ENCODE peak calls at places on chromosomes 2 and 18, in seven cellular contexts. One of them, this sample, is unnamed.

GRCh38 chr2:155708052-155708451 is 624.5 kb downstream of the NR4A2 start:
- DNase-seq in stomach: no peak
- DNase-seq in transverse colon: no peak
- DNase-seq in GM12878: no peak
- DNase-seq in spleen: no peak
- DNase-seq in HCT116: peak
- DNase-seq in suprapubic skin: no peak
- DNase-seq in this sample: no peak

GRCh38 chr2:73266061-73266891 is 18.0 kb downstream of the FBXO41 start:
- DNase-seq in stomach: no peak
- DNase-seq in spleen: no peak
- DNase-seq in HCT116: no peak
- DNase-seq in GM12878: no peak
- DNase-seq in suprapubic skin: peak
- DNase-seq in transverse colon: no peak
- DNase-seq in this sample: no peak

GRCh38 chr18:24979223-24979622 is 372.7 kb downstream of the ZNF521 start:
- DNase-seq in transverse colon: no peak
- DNase-seq in suprapubic skin: no peak
- DNase-seq in stomach: no peak
- DNase-seq in GM12878: no peak
- DNase-seq in spleen: no peak
- DNase-seq in HCT116: no peak
- DNase-seq in this sample: no peak

GRCh38 chr2:240711701-240712100 is 20.0 kb downstream of the AQP12A start:
- DNase-seq in suprapubic skin: no peak
- DNase-seq in GM12878: no peak
- DNase-seq in HCT116: no peak
- DNase-seq in stomach: no peak
- DNase-seq in transverse colon: no peak
- DNase-seq in spleen: peak
- DNase-seq in this sample: no peak

GRCh38 chr2:222709191-222709891 is 37.9 kb downstream of the MOGAT1 start:
- DNase-seq in HCT116: peak
- DNase-seq in spleen: no peak
- DNase-seq in stomach: peak
- DNase-seq in transverse colon: peak
- DNase-seq in suprapubic skin: peak
- DNase-seq in GM12878: no peak
- DNase-seq in this sample: no peak

GRCh38 chr2:112343827-112344585 is 68.6 kb downstream of the ZC3H6 start:
- DNase-seq in suprapubic skin: no peak
- DNase-seq in GM12878: no peak
- DNase-seq in stomach: no peak
- DNase-seq in HCT116: no peak
- DNase-seq in transverse colon: no peak
- DNase-seq in spleen: no peak
- DNase-seq in this sample: no peak

GRCh38 chr2:218074031-218074430 is 5.0 kb downstream of the RUFY4 start:
- DNase-seq in spleen: peak
- DNase-seq in suprapubic skin: no peak
- DNase-seq in transverse colon: peak
- DNase-seq in stomach: peak
- DNase-seq in HCT116: peak
- DNase-seq in GM12878: no peak
- DNase-seq in this sample: no peak

GRCh38 chr2:180110469-180110868 is 103.4 kb upstream of the CWC22 start:
- DNase-seq in suprapubic skin: no peak
- DNase-seq in GM12878: no peak
- DNase-seq in transverse colon: no peak
- DNase-seq in spleen: no peak
- DNase-seq in stomach: no peak
- DNase-seq in HCT116: no peak
- DNase-seq in this sample: no peak

GRCh38 chr18:74906189-74906588 is 302.8 kb downstream of the PTGR3 start:
- DNase-seq in GM12878: no peak
- DNase-seq in spleen: no peak
- DNase-seq in suprapubic skin: no peak
- DNase-seq in HCT116: no peak
- DNase-seq in transverse colon: peak
- DNase-seq in stomach: no peak
- DNase-seq in this sample: no peak

GRCh38 chr18:79922971-79923411 is 28.5 kb downstream of the SLC66A2 start:
- DNase-seq in HCT116: no peak
- DNase-seq in suprapubic skin: peak
- DNase-seq in transverse colon: peak
- DNase-seq in spleen: peak
- DNase-seq in stomach: peak
- DNase-seq in GM12878: no peak
- DNase-seq in this sample: no peak

GRCh38 chr2:85956647-85957039 is 67.9 kb upstream of the ST3GAL5 start:
- DNase-seq in GM12878: no peak
- DNase-seq in transverse colon: no peak
- DNase-seq in stomach: no peak
- DNase-seq in suprapubic skin: no peak
- DNase-seq in spleen: no peak
- DNase-seq in HCT116: no peak
- DNase-seq in this sample: no peak

GRCh38 chr2:159903404-159904126 is 105.6 kb upstream of the CD302 start:
- DNase-seq in suprapubic skin: no peak
- DNase-seq in HCT116: no peak
- DNase-seq in spleen: peak
- DNase-seq in GM12878: no peak
- DNase-seq in transverse colon: peak
- DNase-seq in stomach: peak
- DNase-seq in this sample: no peak

DNA sequence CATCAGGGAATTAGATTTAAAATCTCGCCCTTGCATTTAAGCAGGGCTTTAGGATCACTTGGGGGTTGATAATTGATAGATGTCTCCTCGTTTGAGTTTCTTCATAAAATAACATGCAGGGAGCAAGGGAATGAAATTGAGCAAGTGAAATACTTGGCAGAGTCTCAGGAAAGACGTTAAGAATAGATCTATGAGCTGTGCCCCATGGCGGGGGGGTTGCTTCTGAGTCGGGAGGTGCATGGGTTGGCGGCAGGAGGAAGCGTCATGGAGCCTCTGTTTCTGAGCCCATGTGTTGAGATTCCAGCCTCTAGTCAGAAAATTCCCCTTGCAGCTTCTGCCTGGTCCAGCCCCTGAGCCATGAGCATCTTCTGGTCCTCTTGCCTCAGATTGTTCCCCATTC is 82.0 kb downstream of the APOB start:
- DNase-seq in GM12878: no peak
- DNase-seq in HCT116: no peak
- DNase-seq in suprapubic skin: no peak
- DNase-seq in spleen: no peak
- DNase-seq in stomach: no peak
- DNase-seq in transverse colon: no peak
- DNase-seq in this sample: no peak
- TF ChIP-seq POLR2AphosphoS5 in GM12878: no peak
- TF ChIP-seq POLR2AphosphoS5 in HCT116: no peak
- TF ChIP-seq POLR2AphosphoS5 in suprapubic skin: no peak
- TF ChIP-seq POLR2AphosphoS5 in spleen: no peak
- TF ChIP-seq POLR2AphosphoS5 in stomach: no peak
- TF ChIP-seq POLR2AphosphoS5 in transverse colon: no peak
- TF ChIP-seq POLR2AphosphoS5 in this sample: no peak

GRCh38 chr2:122710049-122710448 is 954.6 kb downstream of the TSN start:
- DNase-seq in HCT116: no peak
- DNase-seq in transverse colon: no peak
- DNase-seq in GM12878: no peak
- DNase-seq in spleen: no peak
- DNase-seq in stomach: no peak
- DNase-seq in suprapubic skin: no peak
- DNase-seq in this sample: no peak

GRCh38 chr2:122706757-122707223 is 951.3 kb downstream of the TSN start:
- DNase-seq in HCT116: no peak
- DNase-seq in spleen: no peak
- DNase-seq in stomach: no peak
- DNase-seq in transverse colon: no peak
- DNase-seq in suprapubic skin: no peak
- DNase-seq in GM12878: no peak
- DNase-seq in this sample: no peak

GRCh38 chr2:122704109-122704563 is 948.7 kb downstream of the TSN start:
- DNase-seq in transverse colon: no peak
- DNase-seq in stomach: no peak
- DNase-seq in HCT116: no peak
- DNase-seq in suprapubic skin: no peak
- DNase-seq in spleen: no peak
- DNase-seq in GM12878: peak
- DNase-seq in this sample: no peak

GRCh38 chr2:122705751-122706150 is 950.3 kb downstream of the TSN start:
- DNase-seq in transverse colon: no peak
- DNase-seq in GM12878: no peak
- DNase-seq in stomach: no peak
- DNase-seq in spleen: no peak
- DNase-seq in suprapubic skin: no peak
- DNase-seq in HCT116: no peak
- DNase-seq in this sample: no peak

DNA sequence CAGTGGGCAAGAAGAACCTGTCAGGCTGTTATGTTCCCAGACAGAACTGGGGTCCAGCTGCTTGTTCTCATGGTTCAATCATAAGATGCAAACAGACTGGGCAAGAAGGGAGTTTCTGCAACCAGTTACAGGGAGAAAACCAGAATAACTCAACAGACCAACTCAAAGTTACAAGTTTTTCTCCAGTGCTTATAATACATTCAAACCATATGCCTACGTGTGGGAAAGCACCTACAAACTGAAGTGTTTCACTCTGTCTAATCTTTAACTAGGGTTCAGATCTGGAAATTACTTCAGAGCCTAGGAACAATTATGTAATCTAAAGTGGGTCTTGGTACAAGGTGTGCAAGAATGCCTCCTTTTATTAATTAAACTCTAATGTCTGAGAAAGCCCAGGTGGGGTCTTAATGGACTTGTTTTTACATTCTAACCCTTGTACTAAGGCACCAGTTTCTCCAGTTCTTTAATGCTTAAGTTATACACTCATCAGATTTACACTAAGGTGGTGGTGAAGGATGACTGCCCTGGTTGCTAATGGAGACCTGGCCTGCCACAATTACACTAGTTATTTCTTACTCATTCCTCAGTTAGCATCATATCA is 951.9 kb downstream of the TSN start:
- DNase-seq in transverse colon: no peak
- DNase-seq in spleen: no peak
- DNase-seq in stomach: no peak
- DNase-seq in GM12878: peak
- DNase-seq in suprapubic skin: no peak
- DNase-seq in HCT116: no peak
- DNase-seq in this sample: no peak
- H3K4me3 ChIP-seq in transverse colon: no peak
- H3K4me3 ChIP-seq in spleen: no peak
- H3K4me3 ChIP-seq in stomach: no peak
- H3K4me3 ChIP-seq in GM12878: no peak
- H3K4me3 ChIP-seq in suprapubic skin: no peak
- H3K4me3 ChIP-seq in HCT116: no peak
- H3K4me3 ChIP-seq in this sample: no peak

GRCh38 chr2:28282861-28283646 is 109.6 kb upstream of the FOSL2 start:
- DNase-seq in HCT116: no peak
- DNase-seq in spleen: no peak
- DNase-seq in GM12878: no peak
- DNase-seq in stomach: no peak
- DNase-seq in suprapubic skin: no peak
- DNase-seq in transverse colon: no peak
- DNase-seq in this sample: no peak

GRCh38 chr2:28288620-28289019 is 104.0 kb upstream of the FOSL2 start:
- DNase-seq in spleen: no peak
- DNase-seq in suprapubic skin: no peak
- DNase-seq in HCT116: no peak
- DNase-seq in stomach: no peak
- DNase-seq in transverse colon: no peak
- DNase-seq in GM12878: no peak
- DNase-seq in this sample: no peak

GRCh38 chr2:28287261-28287915 is 105.3 kb upstream of the FOSL2 start:
- DNase-seq in HCT116: no peak
- DNase-seq in suprapubic skin: no peak
- DNase-seq in stomach: no peak
- DNase-seq in transverse colon: no peak
- DNase-seq in GM12878: no peak
- DNase-seq in spleen: no peak
- DNase-seq in this sample: no peak

GRCh38 chr2:28283861-28284260 is 108.8 kb upstream of the FOSL2 start:
- DNase-seq in HCT116: no peak
- DNase-seq in spleen: no peak
- DNase-seq in transverse colon: no peak
- DNase-seq in stomach: no peak
- DNase-seq in suprapubic skin: no peak
- DNase-seq in GM12878: no peak
- DNase-seq in this sample: no peak

DNA sequence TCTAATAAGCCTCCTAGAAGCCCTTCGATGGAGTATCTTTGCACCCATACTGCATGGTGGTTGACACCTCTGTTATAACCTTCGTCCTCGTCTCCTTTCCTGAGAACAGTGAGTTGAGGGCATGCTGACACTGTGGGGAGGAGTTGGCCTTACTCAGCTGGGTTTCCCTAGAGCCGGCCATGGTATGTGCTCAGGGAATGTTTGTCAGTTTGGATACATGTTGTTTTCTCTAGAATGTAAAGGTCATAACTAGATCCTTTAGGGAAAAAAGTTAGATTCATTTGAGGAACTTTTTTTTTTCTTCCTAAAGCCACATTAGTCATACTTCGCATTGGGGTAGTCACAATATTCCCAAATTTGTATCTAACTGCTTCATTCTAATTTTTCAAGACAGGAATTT is 106.0 kb upstream of the FOSL2 start:
- DNase-seq in HCT116: no peak
- DNase-seq in suprapubic skin: no peak
- DNase-seq in stomach: no peak
- DNase-seq in GM12878: no peak
- DNase-seq in spleen: no peak
- DNase-seq in transverse colon: no peak
- DNase-seq in this sample: no peak
- TF ChIP-seq POLR2AphosphoS5 in HCT116: no peak
- TF ChIP-seq POLR2AphosphoS5 in suprapubic skin: no peak
- TF ChIP-seq POLR2AphosphoS5 in stomach: no peak
- TF ChIP-seq POLR2AphosphoS5 in GM12878: no peak
- TF ChIP-seq POLR2AphosphoS5 in spleen: no peak
- TF ChIP-seq POLR2AphosphoS5 in transverse colon: no peak
- TF ChIP-seq POLR2AphosphoS5 in this sample: no peak

GRCh38 chr18:48940854-48941531 is 9.8 kb downstream of the SMAD7 start:
- DNase-seq in stomach: no peak
- DNase-seq in spleen: peak
- DNase-seq in transverse colon: peak
- DNase-seq in GM12878: peak
- DNase-seq in HCT116: no peak
- DNase-seq in suprapubic skin: no peak
- DNase-seq in this sample: no peak
- H3K4me3 ChIP-seq in stomach: no peak
- H3K4me3 ChIP-seq in spleen: no peak
- H3K4me3 ChIP-seq in transverse colon: no peak
- H3K4me3 ChIP-seq in GM12878: peak
- H3K4me3 ChIP-seq in HCT116: no peak
- H3K4me3 ChIP-seq in suprapubic skin: no peak
- H3K4me3 ChIP-seq in this sample: no peak

DNA sequence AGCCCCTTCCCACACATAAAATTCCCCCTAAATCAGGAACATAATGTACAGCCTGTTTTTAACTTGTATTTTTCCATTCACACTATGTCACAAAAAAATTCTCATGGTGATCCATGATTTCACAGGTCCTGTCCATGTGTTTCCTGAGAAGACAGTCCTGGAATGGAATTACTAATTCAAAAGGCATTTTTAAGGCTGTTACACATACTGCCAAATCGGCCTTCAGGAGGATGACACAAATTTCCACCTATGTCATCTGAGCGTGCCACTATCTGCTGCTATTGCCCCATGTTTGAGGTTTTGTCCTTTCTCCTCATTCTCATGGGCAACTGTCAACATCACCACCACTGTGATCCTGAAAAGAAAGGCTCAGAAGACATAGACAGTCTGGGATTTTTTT is 73.6 kb downstream of the MARCHF4 start:
- DNase-seq in transverse colon: no peak
- DNase-seq in HCT116: no peak
- DNase-seq in suprapubic skin: no peak
- DNase-seq in spleen: no peak
- DNase-seq in stomach: no peak
- DNase-seq in GM12878: no peak
- DNase-seq in this sample: no peak
- TF ChIP-seq POLR2AphosphoS5 in transverse colon: no peak
- TF ChIP-seq POLR2AphosphoS5 in HCT116: no peak
- TF ChIP-seq POLR2AphosphoS5 in suprapubic skin: no peak
- TF ChIP-seq POLR2AphosphoS5 in spleen: no peak
- TF ChIP-seq POLR2AphosphoS5 in stomach: no peak
- TF ChIP-seq POLR2AphosphoS5 in GM12878: no peak
- TF ChIP-seq POLR2AphosphoS5 in this sample: no peak